ENCODE peak calls at places on chromosomes 1 and 21, in seven cellular contexts. D is left ventricle myocardium inferior, T is colonic mucosa, W is fibroblast of lung, M is cardiac muscle cell, U is brain microvascular endothelial cell, Y is HepG2. X is an unnamed sample.

GRCh38 chr1:212228591-212229119 is 56.6 kb upstream of the PPP2R5A start:
- DNase-seq in Y (peak; percentile 80), M (no peak), D (no peak), W (no peak), U (no peak), T (no peak), X (no peak)

GRCh38 chr21:30227633-30228404 is 11.9 kb upstream of the CLDN8 start:
- DNase-seq in Y (no peak), U (peak; percentile 99), M (no peak), D (no peak), T (peak; percentile 56), W (peak; percentile 82), X (peak; percentile 26)

GRCh38 chr21:38121888-38122705 is 134.7 kb upstream of the KCNJ15 start:
- DNase-seq in Y (no peak), M (no peak), T (no peak), W (peak; percentile 36), U (no peak), D (no peak), X (no peak)

GRCh38 chr1:51621841-51622454 is 5.1 kb downstream of the OSBPL9 start:
- DNase-seq in Y (no peak), W (no peak), T (no peak), U (no peak), D (no peak), M (no peak), X (no peak)

GRCh38 chr1:7595338-7595737 is 175.8 kb upstream of the VAMP3 start:
- DNase-seq in T (no peak), W (no peak), D (no peak), U (no peak), M (peak; percentile 36), Y (no peak), X (no peak)

GRCh38 chr1:200362421-200362820 is 47.4 kb downstream of the ZNF281 start:
- DNase-seq in W (no peak), D (no peak), T (no peak), M (no peak), U (no peak), Y (no peak), X (no peak)

GRCh38 chr21:38448619-38449186 is 49.6 kb downstream of the ERG start:
- DNase-seq in W (no peak), U (no peak), M (peak; percentile 12), T (no peak), Y (no peak), D (no peak), X (no peak)

GRCh38 chr1:25501235-25502058 is 42.0 kb upstream of the LDLRAP1 start:
- DNase-seq in D (no peak), W (peak; percentile 42), M (no peak), U (no peak), T (peak; percentile 50), Y (peak; percentile 81), X (no peak)

GRCh38 chr1:206075786-206076725 is 23.1 kb downstream of the RHEX start:
- DNase-seq in M (no peak), D (no peak), U (no peak), Y (no peak), W (peak; percentile 48), T (no peak), X (no peak)

GRCh38 chr1:146036241-146036989 is 14.9 kb upstream of the HJV start:
- DNase-seq in W (peak; percentile 18), T (no peak), U (no peak), Y (peak; percentile 41), D (no peak), M (no peak), X (no peak)

GRCh38 chr1:151693057-151693651 is 23.4 kb downstream of the CELF3 start:
- DNase-seq in M (peak; percentile 52), T (peak; percentile 20), D (no peak), U (peak; percentile 22), W (peak; percentile 32), Y (peak; percentile 36), X (no peak)

GRCh38 chr1:1168451-1169411 is 4.9 kb upstream of the TTLL10 start:
- DNase-seq in Y (peak; percentile 64), W (no peak), T (peak; percentile 27), U (no peak), M (no peak), D (no peak), X (no peak)

GRCh38 chr21:42156690-42157605 is 62.0 kb upstream of the ABCG1 start:
- DNase-seq in D (no peak), T (no peak), M (no peak), Y (no peak), W (no peak), U (no peak), X (peak; percentile 32)

GRCh38 chr1:71796044-71796443 is 486.3 kb downstream of the NEGR1 start:
- DNase-seq in Y (no peak), W (no peak), D (no peak), U (no peak), M (no peak), T (no peak), X (no peak)

GRCh38 chr1:165162671-165163241 is 193.8 kb downstream of the LMX1A start:
- DNase-seq in U (no peak), Y (peak; percentile 2), W (no peak), M (peak; percentile 14), T (no peak), D (no peak), X (no peak)

GRCh38 chr1:188988589-188988988 is 1489.1 kb downstream of the BRINP3 start:
- DNase-seq in D (no peak), U (no peak), T (no peak), M (no peak), Y (no peak), W (no peak), X (no peak)

GRCh38 chr1:53265581-53265980 is 27.3 kb upstream of the MAGOH start:
- DNase-seq in M (no peak), U (no peak), W (no peak), Y (no peak), D (no peak), T (no peak), X (no peak)

GRCh38 chr1:34419662-34420061 is 243.0 kb downstream of the C1orf94 start:
- DNase-seq in Y (no peak), U (no peak), D (no peak), W (peak; percentile 4), T (no peak), M (peak; percentile 11), X (no peak)

GRCh38 chr1:24267003-24267402 is 52.2 kb upstream of the GRHL3 start:
- DNase-seq in Y (no peak), U (no peak), M (no peak), W (no peak), T (no peak), D (no peak), X (no peak)

GRCh38 chr1:19620786-19621185 is 23.3 kb upstream of the NBL1 start:
- DNase-seq in Y (no peak), W (peak; percentile 72), U (no peak), M (no peak), D (no peak), T (no peak), X (no peak)

GRCh38 chr1:188782220-188782841 is 1695.3 kb downstream of the BRINP3 start:
- DNase-seq in W (peak; percentile 47), D (no peak), M (peak; percentile 72), Y (peak; percentile 64), T (no peak), U (peak; percentile 1), X (no peak)

GRCh38 chr1:30068787-30069472 is 654.5 kb downstream of the MATN1 start:
- DNase-seq in U (no peak), Y (no peak), T (no peak), D (no peak), M (no peak), W (no peak), X (no peak)

GRCh38 chr1:168057921-168058320 is 78.8 kb downstream of the GPR161 start:
- DNase-seq in U (no peak), T (no peak), Y (no peak), M (no peak), W (peak; percentile 11), D (no peak), X (no peak)

DNA sequence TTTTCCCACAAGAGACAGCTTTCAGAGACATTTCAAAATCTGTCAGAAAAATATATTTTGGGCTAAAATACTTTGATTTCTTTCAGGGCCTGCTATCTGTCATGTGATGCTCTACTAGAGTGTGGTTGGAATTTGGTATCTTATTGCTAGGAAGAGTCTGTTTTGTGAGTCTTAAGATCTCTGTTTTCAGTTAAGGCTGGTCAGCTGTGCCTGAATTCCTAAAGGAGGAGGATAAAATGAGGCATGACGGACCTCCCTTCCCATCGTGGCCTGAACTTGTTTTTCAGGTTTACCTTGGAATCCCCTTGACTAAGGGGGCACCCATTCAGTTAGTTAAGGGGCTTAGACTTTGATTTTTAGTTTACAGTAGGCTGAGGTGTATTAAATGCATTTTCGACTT is 18.1 kb downstream of the CAPN2 start:
- DNase-seq in D (no peak), M (no peak), U (no peak), T (no peak), Y (no peak), W (no peak), X (no peak)
- H3K4me3 ChIP-seq in D (no peak overlapping the region), M (no peak overlapping the region), U (no peak overlapping the region), T (no peak overlapping the region), Y (no peak overlapping the region), W (no peak overlapping the region), X (no peak overlapping the region)

DNA sequence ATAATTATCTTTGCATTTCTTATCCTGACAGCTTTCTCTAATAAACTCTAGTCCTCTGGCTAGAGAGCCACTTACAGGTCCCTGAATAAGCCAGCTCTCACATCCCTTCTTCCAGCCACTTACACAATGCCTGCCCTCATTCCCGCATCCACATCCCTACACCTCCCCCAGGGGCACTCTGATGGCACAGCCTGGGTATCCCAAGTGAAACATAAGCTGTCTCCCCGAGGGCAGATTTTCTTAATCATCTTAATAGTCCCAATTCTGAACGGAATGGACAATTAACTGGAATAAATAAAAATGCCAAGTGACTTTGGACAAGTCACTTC is 4.9 kb downstream of the RHOC start:
- DNase-seq in Y (no peak), W (no peak), U (no peak), T (no peak), M (no peak), D (no peak), X (no peak)
- H3K27me3 ChIP-seq in Y (no peaks in the 10 kb centered on the region), W (no peaks in the 10 kb centered on the region), U (no peaks in the 10 kb centered on the region), T (no peaks in the 10 kb centered on the region), M (no peaks in the 10 kb centered on the region), D (no peaks in the 10 kb centered on the region), X (no peaks in the 10 kb centered on the region)

GRCh38 chr1:243346016-243346415 is 90.2 kb downstream of the SDCCAG8 start:
- DNase-seq in W (no peak), U (no peak), T (no peak), M (no peak), D (no peak), Y (no peak), X (no peak)
- H3K4me3 ChIP-seq in W (no peak overlapping the region), U (no peak overlapping the region), T (no peak overlapping the region), M (no peak overlapping the region), D (no peak overlapping the region), Y (no peak overlapping the region), X (no peak overlapping the region)

GRCh38 chr1:14539953-14540563 is 58.4 kb upstream of the KAZN start:
- DNase-seq in U (no peak), T (no peak), Y (no peak), W (no peak), M (no peak), D (no peak), X (no peak)

GRCh38 chr1:14541348-14541747 is 57.1 kb upstream of the KAZN start:
- DNase-seq in T (no peak), D (no peak), Y (no peak), M (no peak), U (no peak), W (no peak), X (no peak)

GRCh38 chr1:14538335-14538734 is 60.1 kb upstream of the KAZN start:
- DNase-seq in U (no peak), Y (no peak), D (no peak), T (no peak), M (no peak), W (no peak), X (no peak)

GRCh38 chr1:14535619-14536355 is 62.7 kb upstream of the KAZN start:
- DNase-seq in T (no peak), Y (peak; percentile 76), W (no peak), M (no peak), U (no peak), D (no peak), X (no peak)

GRCh38 chr1:14539309-14539708 is 59.2 kb upstream of the KAZN start:
- DNase-seq in Y (no peak), D (no peak), W (no peak), U (no peak), M (no peak), T (no peak), X (no peak)
- H3K27me3 ChIP-seq in Y (no peaks in the 10 kb centered on the region), D (peaks cover 14% of the 10 kb centered on the region), W (no peaks in the 10 kb centered on the region), U (no peaks in the 10 kb centered on the region), M (no peaks in the 10 kb centered on the region), T (no peaks in the 10 kb centered on the region), X (no peaks in the 10 kb centered on the region)

X was measured in ovary.